ENCODE peak calls at places on chromosomes 16 and 17, in nine cellular contexts. A is endothelial cell of umbilical vein, C is WTC11, U is HepG2, M is K562, Q is HCT116, K is SK-N-SH, Y is GM12878, L is A549. D is an unnamed sample.

GRCh38 chr16:9957433-9957832 is 224.8 kb downstream of the GRIN2A start:
- DNase-seq in U (no peak), Y (no peak), A (no peak), L (no peak), Q (no peak), C (no peak), K (no peak), M (no peak), D (no peak)

GRCh38 chr16:75789237-75789636 is 62.9 kb upstream of the CPHXL start:
- DNase-seq in Q (peak), A (peak), Y (no peak), C (no peak), K (peak), U (peak), L (peak), M (peak), D (peak)

GRCh38 chr17:7922499-7923289 is 6.6 kb upstream of the RNF227 start:
- DNase-seq in K (no peak), A (peak), C (peak), L (peak), Q (no peak), Y (no peak), U (no peak), M (no peak), D (no peak)

GRCh38 chr17:17685775-17686291 is 4.6 kb downstream of the RAI1 start:
- DNase-seq in K (peak), A (peak), Y (no peak), M (no peak), U (no peak), C (no peak), L (peak), Q (peak), D (peak)

GRCh38 chr17:74437702-74438101 is 5.8 kb downstream of the GPRC5C start:
- DNase-seq in A (no peak), K (peak), Y (no peak), L (peak), U (no peak), C (peak), Q (peak), M (peak), D (peak)

GRCh38 chr17:77228224-77229215 is 87.8 kb downstream of the SEC14L1 start:
- DNase-seq in U (no peak), K (peak), L (no peak), Y (no peak), Q (no peak), C (no peak), A (no peak), M (no peak), D (no peak)

GRCh38 chr16:52770828-52771227 is 223.9 kb upstream of the TOX3 start:
- DNase-seq in Q (no peak), Y (no peak), M (no peak), L (no peak), C (no peak), A (no peak), K (no peak), U (no peak), D (no peak)

GRCh38 chr16:15739940-15740339 is 89.9 kb downstream of the NDE1 start:
- DNase-seq in M (no peak), L (no peak), Y (no peak), C (no peak), U (no peak), Q (no peak), A (no peak), K (no peak), D (no peak)

GRCh38 chr16:88382491-88383400 is at the start of gene ZNF469:
- DNase-seq in Y (no peak), A (no peak), L (peak), K (peak), Q (no peak), C (peak), U (no peak), M (no peak), D (no peak)

GRCh38 chr17:70365098-70365583 is 195.8 kb downstream of the KCNJ2 start:
- DNase-seq in K (no peak), M (no peak), A (peak), C (no peak), Q (no peak), L (no peak), U (no peak), Y (peak), D (peak)

GRCh38 chr17:13776027-13776551 is 174.4 kb upstream of the HS3ST3A1 start:
- DNase-seq in C (no peak), L (no peak), Y (no peak), A (no peak), K (peak), M (no peak), Q (no peak), U (no peak), D (no peak)

GRCh38 chr16:1823821-1824220 is 2.8 kb downstream of the HAGH start:
- DNase-seq in L (peak), C (peak), U (peak), K (no peak), M (peak), Q (no peak), Y (no peak), A (peak), D (peak)

GRCh38 chr16:19997264-19997663 is 76.4 kb downstream of the GPR139 start:
- DNase-seq in U (no peak), A (no peak), Y (no peak), K (no peak), L (no peak), C (no peak), Q (no peak), M (no peak), D (no peak)

GRCh38 chr17:17877548-17878358 is 41.0 kb upstream of the SREBF1 start:
- DNase-seq in K (peak), M (no peak), U (no peak), C (peak), Q (no peak), Y (no peak), A (peak), L (no peak), D (no peak)

GRCh38 chr16:7397901-7398300 is 65.3 kb downstream of the RBFOX1 start:
- DNase-seq in K (no peak), Q (no peak), M (no peak), Y (no peak), C (no peak), L (no peak), A (no peak), U (no peak), D (no peak)

GRCh38 chr17:69760562-69760961 is 314.5 kb upstream of the KCNJ16 start:
- DNase-seq in K (no peak), Y (no peak), M (no peak), Q (no peak), L (no peak), U (no peak), C (no peak), A (no peak), D (no peak)

GRCh38 chr17:73013816-73014663 is 78.4 kb downstream of the SLC39A11 start:
- DNase-seq in K (no peak), Y (no peak), A (no peak), Q (peak), L (peak), M (no peak), C (no peak), U (no peak), D (peak)
- TF ChIP-seq MAX in K (peak), Y (no peak), A (no peak), Q (peak), L (peak), M (no peak), C (no peak), U (no peak), D (no peak)

GRCh38 chr17:885971-886571 is 93.5 kb downstream of the NXN start:
- DNase-seq in Q (no peak), L (no peak), U (no peak), Y (no peak), C (no peak), M (no peak), A (no peak), K (no peak), D (no peak)
- TF ChIP-seq MAX in Q (no peak), L (no peak), U (no peak), Y (no peak), C (no peak), M (no peak), A (no peak), K (no peak), D (no peak)

GRCh38 chr17:48720263-48721008 is 1.9 kb downstream of the PRAC1 start:
- DNase-seq in K (no peak), Y (no peak), M (no peak), L (no peak), Q (no peak), U (no peak), A (no peak), C (no peak), D (no peak)

GRCh38 chr17:48718781-48719641 is 3.3 kb downstream of the PRAC1 start:
- DNase-seq in Q (no peak), C (peak), L (no peak), A (no peak), Y (no peak), K (peak), M (no peak), U (no peak), D (no peak)

GRCh38 chr17:48721009-48721402 is 1.3 kb downstream of the PRAC1 start:
- DNase-seq in C (no peak), Y (no peak), K (no peak), U (no peak), L (no peak), M (no peak), Q (no peak), A (no peak), D (no peak)

GRCh38 chr17:48718162-48718780 is 4.0 kb downstream of the PRAC1 start:
- DNase-seq in A (no peak), U (no peak), L (no peak), C (no peak), K (no peak), M (no peak), Y (no peak), Q (no peak), D (no peak)

GRCh38 chr17:48719642-48720262 is 2.6 kb downstream of the PRAC1 start:
- DNase-seq in C (peak), K (peak), Q (no peak), U (no peak), Y (no peak), M (no peak), L (no peak), A (no peak), D (no peak)
- TF ChIP-seq MAX in C (no peak), K (no peak), Q (no peak), U (no peak), Y (no peak), M (no peak), L (no peak), A (no peak), D (no peak)

GRCh38 chr17:47955497-47956461 is 1.9 kb downstream of the PRR15L start:
- DNase-seq in L (no peak), Y (no peak), Q (no peak), U (no peak), M (no peak), A (no peak), K (no peak), C (no peak), D (no peak)
- TF ChIP-seq MAX in L (no peak), Y (no peak), Q (no peak), U (no peak), M (no peak), A (no peak), K (no peak), C (no peak), D (no peak)

DNA sequence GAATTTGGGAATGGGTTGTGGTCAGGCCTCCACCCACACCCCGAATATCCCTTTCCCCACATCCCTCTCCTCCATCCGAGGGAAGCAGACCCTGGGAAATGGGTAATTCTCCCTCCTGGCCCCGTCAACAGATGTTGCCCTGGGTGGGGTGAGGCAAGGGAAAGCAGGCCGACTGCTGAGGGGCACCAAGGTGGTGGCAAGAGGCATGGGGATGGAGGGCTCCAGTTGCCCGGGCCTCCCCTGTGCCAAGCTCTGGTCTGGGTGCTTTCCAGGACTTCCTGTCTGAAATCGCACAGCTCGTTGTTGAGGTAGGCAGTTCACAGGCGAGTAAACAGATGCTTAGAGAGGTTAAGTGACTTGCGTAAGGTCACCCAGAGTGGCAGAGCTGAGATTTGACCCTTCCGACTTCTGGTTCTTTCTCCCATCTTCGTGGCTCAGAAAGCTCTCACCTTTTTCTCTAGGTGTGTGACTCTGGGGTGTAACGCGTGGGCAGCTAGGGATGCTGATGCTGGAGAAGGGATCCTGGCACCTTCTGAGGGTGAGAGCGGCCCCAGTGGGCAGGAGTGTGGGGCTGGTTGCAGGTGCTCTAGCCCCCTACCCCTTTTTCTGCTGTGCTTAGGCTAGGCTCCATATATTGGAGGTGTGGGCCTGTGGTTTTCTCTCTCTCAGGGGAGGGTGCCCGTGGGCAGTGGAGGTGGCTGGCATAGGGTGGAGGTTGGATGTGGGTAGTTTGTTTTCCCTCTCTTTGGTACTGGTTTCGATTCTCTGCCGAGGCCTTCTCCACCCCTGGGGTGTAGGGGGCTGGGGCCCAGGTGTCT is 17.2 kb downstream of the RARA start:
- DNase-seq in A (peak), L (no peak), Q (no peak), M (no peak), C (no peak), Y (no peak), K (no peak), U (peak), D (no peak)
- TF ChIP-seq MAX in A (no peak), L (no peak), Q (no peak), M (no peak), C (no peak), Y (no peak), K (no peak), U (peak), D (no peak)